ENCODE peak calls at places on chromosomes 5 and 9, in four cellular contexts. B, Q, A and R are unnamed samples.

GRCh38 chr5:91293131-91293530 is 90.0 kb downstream of the ARRDC3 start:
- DNase-seq in B (no peak), Q (peak; percentile 79), A (no peak), R (peak; percentile 27)

GRCh38 chr5:72152506-72152905 is 45.2 kb downstream of the MAP1B start:
- DNase-seq in B (peak; percentile 74), Q (peak; percentile 46), A (no peak), R (peak; percentile 56)

GRCh38 chr5:143309661-143310431 is 93.6 kb downstream of the NR3C1 start:
- DNase-seq in B (no peak), Q (peak; percentile 38), A (no peak), R (peak; percentile 58)

GRCh38 chr9:136791466-136792276 is 527 bp downstream of the TMEM141 start:
- DNase-seq in B (peak; percentile 15), Q (no peak), A (peak; percentile 65), R (no peak)

GRCh38 chr5:6081727-6082210 is 296.6 kb downstream of the MED10 start:
- DNase-seq in B (no peak), Q (no peak), A (no peak), R (no peak)

GRCh38 chr5:83711982-83712601 is 8.6 kb downstream of the HAPLN1 start:
- DNase-seq in B (peak; percentile 51), Q (peak; percentile 36), A (no peak), R (peak; percentile 65)

GRCh38 chr5:157487358-157487757 is 27.3 kb downstream of the NIPAL4 start:
- DNase-seq in B (no peak), Q (no peak), A (no peak), R (no peak)

GRCh38 chr9:108696156-108696555 is 159.6 kb downstream of the ACTL7B start:
- DNase-seq in B (no peak), Q (no peak), A (no peak), R (no peak)

GRCh38 chr5:139014726-139015125 is 139.6 kb upstream of the LRRTM2 start:
- DNase-seq in B (peak; percentile 93), Q (peak; percentile 39), A (no peak), R (peak; percentile 84)

GRCh38 chr5:34738381-34738780 is 82.3 kb downstream of the RAI14 start:
- DNase-seq in B (no peak), Q (no peak), A (no peak), R (peak; percentile 80)

GRCh38 chr5:14296533-14297331 is 153.6 kb downstream of the TRIO start:
- DNase-seq in B (peak; percentile 31), Q (peak; percentile 31), A (no peak), R (peak; percentile 26)

GRCh38 chr5:156020650-156021049 is 306.3 kb upstream of the SGCD start:
- DNase-seq in B (no peak), Q (no peak), A (no peak), R (no peak)

GRCh38 chr5:156019786-156020185 is 307.2 kb upstream of the SGCD start:
- DNase-seq in B (no peak), Q (no peak), A (no peak), R (no peak)

GRCh38 chr5:156015137-156015536 is 311.8 kb upstream of the SGCD start:
- DNase-seq in B (no peak), Q (no peak), A (no peak), R (no peak)
- TF ChIP-seq CTCF in B (peak; percentile 8), Q (no peak), A (no peak), R (no peak)

GRCh38 chr9:112332674-112332976 is 794 bp downstream of the PTBP3 start:
- DNase-seq in B (no peak), Q (no peak), A (no peak), R (no peak)

GRCh38 chr9:112333639-112334318 is 360 bp upstream of the PTBP3 start:
- DNase-seq in B (peak; percentile 93), Q (peak; percentile 94), A (peak; percentile 96), R (peak; percentile 92)

GRCh38 chr9:112332272-112332671 is 1.1 kb downstream of the PTBP3 start:
- DNase-seq in B (no peak), Q (no peak), A (no peak), R (peak; percentile 19)

GRCh38 chr9:112332977-112333638 is at the start of gene PTBP3:
- DNase-seq in B (peak; percentile 56), Q (peak; percentile 65), A (peak; percentile 75), R (peak; percentile 48)

GRCh38 chr9:112331676-112331955 is 1.8 kb downstream of the PTBP3 start:
- DNase-seq in B (no peak), Q (no peak), A (no peak), R (peak; percentile 27)
- H3K4me3 ChIP-seq in B (peak overlapping the region; percentile 89), Q (peak overlapping the region; percentile 70), A (no peak overlapping the region), R (peak overlapping the region; percentile 91)

DNA sequence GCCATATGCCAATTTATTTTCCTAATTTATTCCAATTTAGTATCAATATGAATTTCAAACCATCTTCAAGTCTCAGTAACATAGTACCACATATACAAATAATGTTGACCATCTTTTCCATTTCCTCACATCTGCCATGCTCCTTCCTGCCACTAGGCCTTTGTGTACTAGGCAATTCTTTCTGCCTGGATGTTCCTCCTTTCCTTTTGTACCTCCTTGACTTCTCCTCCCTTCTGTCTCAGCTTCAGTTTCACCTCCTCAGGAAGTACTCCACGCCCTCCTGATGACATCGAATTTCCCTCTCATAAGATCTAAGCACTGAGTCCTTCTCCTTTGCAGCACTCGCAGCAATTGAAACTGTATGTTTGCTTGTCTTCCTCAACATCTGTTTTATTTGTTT is 53.9 kb downstream of the MEF2C start:
- DNase-seq in B (no peak), Q (peak; percentile 45), A (no peak), R (peak; percentile 41)
- TF ChIP-seq CTCF in B (peak; percentile 14), Q (peak; percentile 63), A (no peak), R (peak; percentile 59)

DNA sequence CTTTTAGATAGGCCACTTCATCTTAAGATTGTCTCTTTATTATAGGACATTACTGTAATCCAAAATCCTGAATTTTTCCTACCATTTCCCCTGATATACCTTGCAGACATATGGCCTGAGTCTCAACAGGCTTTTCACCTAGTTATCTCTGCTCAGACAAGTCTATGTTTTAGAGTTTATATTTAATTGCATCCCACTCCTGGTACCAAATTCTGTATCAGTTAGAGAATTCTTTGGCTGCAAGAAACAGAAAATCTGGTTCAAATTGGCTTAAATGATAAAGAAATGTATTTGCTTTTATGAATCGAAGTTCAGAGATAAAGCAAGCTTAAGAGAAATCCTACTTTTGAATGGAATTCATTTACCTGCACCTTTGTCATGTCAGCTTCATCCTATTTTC is 102.2 kb upstream of the OSMR start:
- DNase-seq in B (no peak), Q (no peak), A (no peak), R (no peak)
- H3K4me3 ChIP-seq in B (no peak overlapping the region), Q (no peak overlapping the region), A (no peak overlapping the region), R (no peak overlapping the region)

GRCh38 chr9:2424564-2425153 is 196.9 kb upstream of the VLDLR start:
- DNase-seq in B (no peak), Q (no peak), A (peak; percentile 60), R (peak; percentile 72)

GRCh38 chr9:2427016-2427891 is 194.3 kb upstream of the VLDLR start:
- DNase-seq in B (peak; percentile 31), Q (no peak), A (no peak), R (no peak)
- TF ChIP-seq CTCF in B (no peak), Q (no peak), A (no peak), R (no peak)

DNA sequence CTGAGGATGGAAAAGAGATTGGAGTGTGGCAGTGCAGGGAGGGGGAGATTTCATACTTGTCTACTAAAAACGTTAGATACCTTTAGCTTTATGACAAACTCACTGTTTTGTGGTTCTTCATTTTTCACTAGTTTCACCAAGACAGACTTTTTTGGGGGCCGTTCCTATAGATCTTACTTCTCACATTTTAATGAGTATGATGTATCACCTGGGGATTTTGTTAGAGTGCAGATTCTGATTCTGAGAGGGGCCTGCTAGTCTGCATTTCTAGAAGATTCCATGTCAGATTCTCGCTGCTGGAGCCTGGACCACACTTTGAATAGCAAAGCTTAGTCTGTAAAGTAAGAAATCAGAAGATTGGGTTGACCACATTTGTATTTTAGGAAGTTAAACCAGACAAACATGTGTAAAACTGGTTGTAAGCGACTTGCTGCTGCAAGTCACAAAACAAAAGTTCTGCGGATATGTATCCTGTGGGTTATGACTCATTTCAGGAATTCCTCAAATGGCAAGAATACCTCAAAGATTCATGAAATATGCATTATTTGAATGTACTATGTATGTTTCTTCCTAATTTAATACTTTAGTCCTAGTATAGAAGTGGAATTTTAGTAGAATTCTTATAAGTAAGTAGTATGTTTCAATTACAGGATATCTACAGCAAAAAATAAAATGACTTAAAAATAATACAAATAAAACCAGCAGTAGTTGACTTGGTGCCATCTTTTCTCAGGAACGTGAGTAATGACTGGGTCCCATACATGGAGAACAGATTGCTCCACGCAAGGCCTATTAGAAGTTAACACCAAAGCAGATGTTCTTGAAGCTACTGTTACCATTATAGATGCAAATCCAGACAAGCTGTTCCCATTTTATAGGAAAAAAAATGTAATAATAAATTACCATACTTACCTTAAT is 27.8 kb downstream of the NFIL3 start:
- DNase-seq in B (peak; percentile 90), Q (peak; percentile 91), A (no peak), R (peak; percentile 84)
- H3K4me3 ChIP-seq in B (no peak overlapping the region), Q (no peak overlapping the region), A (no peak overlapping the region), R (no peak overlapping the region)

DNA sequence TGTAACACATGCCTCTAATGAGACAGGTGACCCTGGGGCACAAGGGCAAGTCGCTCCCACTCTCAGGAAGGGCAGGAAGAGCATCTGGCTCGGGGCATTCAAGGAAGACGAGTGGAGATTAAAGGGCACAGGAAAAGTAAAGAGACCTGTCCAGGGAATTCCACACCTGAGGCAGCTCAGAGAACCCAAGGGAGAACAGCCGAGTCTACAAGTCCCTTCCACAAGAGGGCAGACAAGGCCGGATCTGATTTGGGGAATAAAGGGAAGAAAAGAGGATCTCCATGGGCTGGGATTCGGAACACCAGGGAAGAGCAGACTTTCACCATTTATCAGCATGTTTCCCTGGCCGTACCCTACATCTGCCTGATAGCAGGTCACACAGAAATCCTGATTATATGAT is 28.1 kb downstream of the GPX3 start:
- DNase-seq in B (peak; percentile 42), Q (no peak), A (no peak), R (no peak)
- TF ChIP-seq CTCF in B (peak; percentile 49), Q (peak; percentile 46), A (no peak), R (peak; percentile 46)

GRCh38 chr9:113220467-113221002 is 542 bp downstream of the FKBP15 start:
- DNase-seq in B (no peak), Q (peak; percentile 6), A (no peak), R (no peak)

GRCh38 chr9:113221800-113222481 is 597 bp downstream of the SLC31A1 start:
- DNase-seq in B (no peak), Q (no peak), A (no peak), R (peak; percentile 10)

GRCh38 chr9:113221003-113221799 is at the start of the genes FKBP15 and SLC31A1:
- DNase-seq in B (peak; percentile 98), Q (peak; percentile 98), A (peak; percentile 99), R (peak; percentile 98)

GRCh38 chr9:113223963-113224362 is 2.6 kb downstream of the SLC31A1 start:
- DNase-seq in B (peak; percentile 67), Q (peak; percentile 36), A (no peak), R (peak; percentile 51)

GRCh38 chr9:113222482-113222841 is 1.1 kb downstream of the SLC31A1 start:
- DNase-seq in B (peak; percentile 40), Q (peak; percentile 49), A (no peak), R (peak; percentile 65)
- H3K4me3 ChIP-seq in B (peak overlapping the region; percentile 80), Q (peak overlapping the region; percentile 77), A (peak overlapping the region; percentile 80), R (peak overlapping the region; percentile 93)